ENCODE peak calls at places on chromosomes 12 and 14, in four cellular contexts. One of them, this sample, is unnamed.

GRCh38 chr14:64696355-64696844 is 7.8 kb upstream of the PLEKHG3 start:
- DNase-seq in Peyer's patch: no peak
- DNase-seq in AG04450: no peak
- DNase-seq in psoas muscle: no peak
- DNase-seq in this sample: no peak

GRCh38 chr14:87837306-87837705 is 155.7 kb downstream of the GALC start:
- DNase-seq in Peyer's patch: no peak
- DNase-seq in AG04450: no peak
- DNase-seq in psoas muscle: no peak
- DNase-seq in this sample: no peak

GRCh38 chr12:126789963-126790362 is 1477.0 kb upstream of the TMEM132C start:
- DNase-seq in Peyer's patch: no peak
- DNase-seq in AG04450: no peak
- DNase-seq in psoas muscle: no peak
- DNase-seq in this sample: no peak

GRCh38 chr14:36503771-36504741 is 16.0 kb downstream of the NKX2-1 start:
- DNase-seq in Peyer's patch: no peak
- DNase-seq in AG04450: no peak
- DNase-seq in psoas muscle: no peak
- DNase-seq in this sample: no peak

GRCh38 chr12:55797068-55797467 is 20.5 kb downstream of the SARNP start:
- DNase-seq in Peyer's patch: no peak
- DNase-seq in AG04450: no peak
- DNase-seq in psoas muscle: no peak
- DNase-seq in this sample: no peak

GRCh38 chr14:79516009-79516408 is 695.3 kb downstream of the DIO2 start:
- DNase-seq in Peyer's patch: no peak
- DNase-seq in AG04450: no peak
- DNase-seq in psoas muscle: no peak
- DNase-seq in this sample: no peak

GRCh38 chr12:81726634-81727033 is 32.5 kb downstream of the PPFIA2 start:
- DNase-seq in Peyer's patch: no peak
- DNase-seq in AG04450: no peak
- DNase-seq in psoas muscle: no peak
- DNase-seq in this sample: no peak

GRCh38 chr12:71141270-71141948 is 16.4 kb downstream of the TSPAN8 start:
- DNase-seq in Peyer's patch: no peak
- DNase-seq in AG04450: no peak
- DNase-seq in psoas muscle: no peak
- DNase-seq in this sample: no peak

GRCh38 chr14:30620178-30620577 is 1.9 kb upstream of the SCFD1 start:
- DNase-seq in Peyer's patch: no peak
- DNase-seq in AG04450: no peak
- DNase-seq in psoas muscle: no peak
- DNase-seq in this sample: no peak

GRCh38 chr14:69615471-69616407 is 4.3 kb downstream of the SUSD6 start:
- DNase-seq in Peyer's patch: peak; percentile 74
- DNase-seq in AG04450: peak; percentile 45
- DNase-seq in psoas muscle: no peak
- DNase-seq in this sample: no peak

GRCh38 chr12:119988788-119989618 is at the start of gene BICDL1:
- DNase-seq in Peyer's patch: peak; percentile 99
- DNase-seq in AG04450: no peak
- DNase-seq in psoas muscle: peak; percentile 66
- DNase-seq in this sample: peak; percentile 87

GRCh38 chr12:88113871-88114270 is 28.0 kb downstream of the CEP290 start:
- DNase-seq in Peyer's patch: no peak
- DNase-seq in AG04450: no peak
- DNase-seq in psoas muscle: no peak
- DNase-seq in this sample: no peak

GRCh38 chr14:81432171-81432570 is 32.0 kb upstream of the STON2 start:
- DNase-seq in Peyer's patch: no peak
- DNase-seq in AG04450: no peak
- DNase-seq in psoas muscle: no peak
- DNase-seq in this sample: no peak

GRCh38 chr12:12510141-12510540 is 52.5 kb downstream of the DUSP16 start:
- DNase-seq in Peyer's patch: no peak
- DNase-seq in AG04450: peak; percentile 13
- DNase-seq in psoas muscle: no peak
- DNase-seq in this sample: peak; percentile 82
- H3K27ac ChIP-seq in Peyer's patch: no peak overlapping the region
- H3K27ac ChIP-seq in AG04450: no peak overlapping the region
- H3K27ac ChIP-seq in psoas muscle: peak overlapping the region; percentile 57
- H3K27ac ChIP-seq in this sample: peak overlapping the region; percentile 92

DNA sequence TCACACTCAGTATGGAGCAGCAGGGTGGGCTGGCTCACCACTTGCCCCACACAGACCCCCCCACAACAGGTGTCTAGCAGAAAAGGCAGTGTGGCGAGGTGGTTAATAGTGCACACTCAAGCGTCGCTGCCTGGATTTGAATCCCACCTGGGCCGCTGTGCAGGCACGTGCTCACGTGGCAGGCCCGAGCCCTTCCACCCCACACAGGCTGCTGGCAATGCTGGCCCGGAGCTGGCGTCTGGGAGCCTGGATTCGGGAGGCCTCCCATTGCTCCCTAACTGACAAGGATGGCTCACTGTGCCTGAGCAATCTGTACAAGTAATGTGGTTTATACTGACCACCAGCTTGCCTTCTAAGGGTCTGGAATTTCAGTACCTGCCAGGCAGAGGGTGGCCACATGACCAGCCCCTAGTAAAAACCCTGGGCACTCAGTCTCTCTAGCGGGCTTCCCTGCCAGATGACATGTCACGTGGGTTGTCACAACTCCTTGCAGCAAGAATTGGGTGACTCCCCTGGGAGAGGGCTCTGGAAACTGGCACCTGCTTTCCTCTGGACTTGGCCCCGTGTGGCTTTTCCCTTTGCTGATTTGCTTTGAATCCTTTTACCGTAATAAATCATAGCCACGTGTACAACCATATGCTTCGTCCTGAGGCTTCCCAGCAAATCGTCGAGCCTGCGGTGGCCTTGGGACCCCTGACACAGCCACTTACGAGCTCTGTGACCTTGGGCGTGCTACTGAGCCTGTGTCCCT is 72.8 kb downstream of the SCARB1 start:
- DNase-seq in Peyer's patch: no peak
- DNase-seq in AG04450: no peak
- DNase-seq in psoas muscle: no peak
- DNase-seq in this sample: no peak
- H3K27ac ChIP-seq in Peyer's patch: no peak overlapping the region
- H3K27ac ChIP-seq in AG04450: no peak overlapping the region
- H3K27ac ChIP-seq in psoas muscle: peak overlapping the region; percentile 13
- H3K27ac ChIP-seq in this sample: no peak overlapping the region

DNA sequence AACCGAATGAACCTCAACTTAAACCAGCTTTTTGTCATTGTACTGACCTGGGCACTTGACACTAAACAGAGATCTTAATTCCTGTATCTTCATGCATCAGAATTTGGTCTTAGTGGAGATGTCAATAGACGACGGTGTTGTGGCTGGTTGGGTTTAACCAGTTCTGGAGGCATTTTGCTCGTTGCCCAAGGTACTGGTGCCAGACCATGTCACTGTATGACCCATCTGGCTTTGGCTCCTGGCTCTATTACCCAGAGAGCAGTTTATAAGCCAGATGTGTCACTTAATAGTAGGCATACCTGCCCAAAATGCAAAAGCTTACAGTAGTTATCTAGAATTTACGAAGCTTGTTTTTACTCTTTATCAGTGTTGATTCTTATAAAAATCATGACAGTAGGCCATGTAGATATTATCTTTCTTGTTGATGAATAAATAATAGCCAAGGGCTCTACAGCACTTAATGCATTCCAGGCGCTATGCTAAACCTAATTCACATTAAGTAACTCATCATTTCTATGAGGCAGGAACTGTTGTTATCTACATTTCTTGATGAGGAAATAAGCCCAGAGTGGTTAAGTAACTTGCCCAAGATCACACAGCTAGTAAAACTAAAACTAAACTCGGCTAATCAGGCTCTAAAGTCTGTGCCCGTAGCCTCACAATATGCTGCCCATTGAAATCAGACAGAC is 179.7 kb upstream of the HIF1A start:
- DNase-seq in Peyer's patch: no peak
- DNase-seq in AG04450: no peak
- DNase-seq in psoas muscle: no peak
- DNase-seq in this sample: no peak
- H3K27ac ChIP-seq in Peyer's patch: no peak overlapping the region
- H3K27ac ChIP-seq in AG04450: no peak overlapping the region
- H3K27ac ChIP-seq in psoas muscle: no peak overlapping the region
- H3K27ac ChIP-seq in this sample: no peak overlapping the region

GRCh38 chr14:52922656-52923055 is 28.2 kb downstream of the FERMT2 start:
- DNase-seq in Peyer's patch: no peak
- DNase-seq in AG04450: no peak
- DNase-seq in psoas muscle: no peak
- DNase-seq in this sample: peak; percentile 18
- H3K27ac ChIP-seq in Peyer's patch: no peak overlapping the region
- H3K27ac ChIP-seq in AG04450: no peak overlapping the region
- H3K27ac ChIP-seq in psoas muscle: no peak overlapping the region
- H3K27ac ChIP-seq in this sample: no peak overlapping the region

GRCh38 chr14:75168586-75169335 is 7.7 kb downstream of the TMED10 start:
- DNase-seq in Peyer's patch: no peak
- DNase-seq in AG04450: no peak
- DNase-seq in psoas muscle: no peak
- DNase-seq in this sample: no peak
- H3K27ac ChIP-seq in Peyer's patch: no peak overlapping the region
- H3K27ac ChIP-seq in AG04450: no peak overlapping the region
- H3K27ac ChIP-seq in psoas muscle: no peak overlapping the region
- H3K27ac ChIP-seq in this sample: no peak overlapping the region

GRCh38 chr12:108832208-108832607 is 25.2 kb downstream of the SSH1 start:
- DNase-seq in Peyer's patch: no peak
- DNase-seq in AG04450: no peak
- DNase-seq in psoas muscle: no peak
- DNase-seq in this sample: no peak
- H3K27ac ChIP-seq in Peyer's patch: peak overlapping the region; percentile 81
- H3K27ac ChIP-seq in AG04450: peak overlapping the region; percentile 100
- H3K27ac ChIP-seq in psoas muscle: peak overlapping the region; percentile 92
- H3K27ac ChIP-seq in this sample: peak overlapping the region; percentile 99

DNA sequence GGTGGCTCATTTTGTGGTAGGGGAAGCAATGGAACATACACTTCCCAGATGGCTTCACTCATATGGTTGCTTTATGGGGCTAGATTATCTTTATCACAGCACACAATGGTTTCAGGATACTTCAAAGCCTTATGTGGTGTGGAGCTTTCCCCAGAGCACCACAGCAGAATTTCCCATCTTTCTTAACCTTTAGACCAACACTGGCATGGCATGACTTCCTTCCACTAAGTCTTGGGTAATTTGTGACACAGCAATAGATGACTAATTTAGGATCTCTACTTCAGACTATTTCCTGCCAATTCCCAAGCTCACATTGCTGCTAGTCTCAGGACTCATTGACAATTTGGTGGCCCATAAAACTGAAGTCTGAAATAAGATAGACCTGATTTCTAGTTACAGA is 36.9 kb upstream of the DCN start:
- DNase-seq in Peyer's patch: no peak
- DNase-seq in AG04450: no peak
- DNase-seq in psoas muscle: no peak
- DNase-seq in this sample: peak; percentile 50
- H3K27ac ChIP-seq in Peyer's patch: no peak overlapping the region
- H3K27ac ChIP-seq in AG04450: no peak overlapping the region
- H3K27ac ChIP-seq in psoas muscle: no peak overlapping the region
- H3K27ac ChIP-seq in this sample: peak overlapping the region; percentile 65

GRCh38 chr14:22922294-22922693 is 3.3 kb upstream of the RBM23 start:
- DNase-seq in Peyer's patch: no peak
- DNase-seq in AG04450: no peak
- DNase-seq in psoas muscle: no peak
- DNase-seq in this sample: no peak
- H3K27ac ChIP-seq in Peyer's patch: no peak overlapping the region
- H3K27ac ChIP-seq in AG04450: no peak overlapping the region
- H3K27ac ChIP-seq in psoas muscle: no peak overlapping the region
- H3K27ac ChIP-seq in this sample: peak overlapping the region; percentile 83

GRCh38 chr12:108899145-108899544 is 19.3 kb downstream of the DAO start:
- DNase-seq in Peyer's patch: no peak
- DNase-seq in AG04450: no peak
- DNase-seq in psoas muscle: no peak
- DNase-seq in this sample: no peak
- H3K27ac ChIP-seq in Peyer's patch: no peak overlapping the region
- H3K27ac ChIP-seq in AG04450: no peak overlapping the region
- H3K27ac ChIP-seq in psoas muscle: no peak overlapping the region
- H3K27ac ChIP-seq in this sample: no peak overlapping the region